ENCODE peak calls at places on chromosomes 16 and 17, in four cellular contexts. Q is cardiac muscle cell; X is effector memory CD4-positive, alpha-beta T cell; D is stomach. E is an unnamed sample. For H3K4me1, the result is how much of the 10 kb centered on the place peaks cover.

GRCh38 chr16:47519543-47519942 is 58.4 kb downstream of the PHKB start:
- DNase-seq in D (no peak), Q (peak), X (no peak), E (no peak)

GRCh38 chr17:27630607-27631408 is at the start of gene LGALS9:
- DNase-seq in Q (peak), D (peak), X (peak), E (peak)

GRCh38 chr16:31064882-31065461 is 9.1 kb downstream of the ZNF668 start:
- DNase-seq in X (no peak), D (no peak), Q (peak), E (no peak)

GRCh38 chr17:16439303-16439791 is 24.0 kb downstream of the TRPV2 start:
- DNase-seq in Q (peak), X (no peak), D (no peak), E (peak)

GRCh38 chr16:68090109-68090508 is 4.9 kb downstream of the NFATC3 start:
- DNase-seq in X (no peak), D (no peak), Q (no peak), E (no peak)

GRCh38 chr16:67782567-67783352 is 23.6 kb downstream of the RANBP10 start:
- DNase-seq in Q (no peak), D (no peak), X (no peak), E (no peak)

GRCh38 chr16:20879175-20880053 is 20.7 kb downstream of the DCUN1D3 start:
- DNase-seq in Q (peak), X (no peak), D (no peak), E (no peak)

GRCh38 chr17:28282596-28282995 is 36.4 kb upstream of the TMEM97 start:
- DNase-seq in X (no peak), D (no peak), Q (peak), E (no peak)

GRCh38 chr17:2279707-2280106 is 23.9 kb downstream of the SMG6 start:
- DNase-seq in Q (no peak), X (no peak), D (no peak), E (no peak)

GRCh38 chr16:85607331-85607765 is 5.8 kb upstream of the GSE1 start:
- DNase-seq in D (peak), X (no peak), Q (peak), E (peak)

GRCh38 chr16:87806246-87806607 is 40.4 kb upstream of the KLHDC4 start:
- DNase-seq in D (peak), X (no peak), Q (no peak), E (no peak)

GRCh38 chr17:17096438-17097178 is 54.4 kb downstream of the MPRIP start:
- DNase-seq in D (no peak), X (no peak), Q (peak), E (no peak)

GRCh38 chr17:68585643-68586042 is 15.5 kb downstream of the FAM20A start:
- DNase-seq in D (no peak), Q (no peak), X (no peak), E (no peak)

GRCh38 chr17:82863941-82864720 is 24.3 kb upstream of the ZNF750 start:
- DNase-seq in X (peak), D (peak), Q (peak), E (no peak)
- H3K4me1 ChIP-seq in X (half or more), D (under half), Q (half or more), E (under half)

GRCh38 chr16:49767414-49767813 is 88.5 kb downstream of the ZNF423 start:
- DNase-seq in Q (no peak), X (no peak), D (no peak), E (no peak)
- H3K4me3 ChIP-seq in Q (no peak), X (no peak), D (no peak), E (no peak)

GRCh38 chr17:64385187-64386083 is 5.2 kb downstream of the PECAM1 start:
- DNase-seq in D (no peak), X (no peak), Q (peak), E (no peak)

GRCh38 chr17:64386412-64387144 is 4.1 kb downstream of the PECAM1 start:
- DNase-seq in X (no peak), Q (peak), D (no peak), E (no peak)

GRCh38 chr17:64387545-64388171 is 3.0 kb downstream of the PECAM1 start:
- DNase-seq in D (no peak), Q (no peak), X (no peak), E (no peak)

GRCh38 chr17:64388961-64389565 is 1.6 kb downstream of the PECAM1 start:
- DNase-seq in Q (no peak), X (no peak), D (no peak), E (no peak)

DNA sequence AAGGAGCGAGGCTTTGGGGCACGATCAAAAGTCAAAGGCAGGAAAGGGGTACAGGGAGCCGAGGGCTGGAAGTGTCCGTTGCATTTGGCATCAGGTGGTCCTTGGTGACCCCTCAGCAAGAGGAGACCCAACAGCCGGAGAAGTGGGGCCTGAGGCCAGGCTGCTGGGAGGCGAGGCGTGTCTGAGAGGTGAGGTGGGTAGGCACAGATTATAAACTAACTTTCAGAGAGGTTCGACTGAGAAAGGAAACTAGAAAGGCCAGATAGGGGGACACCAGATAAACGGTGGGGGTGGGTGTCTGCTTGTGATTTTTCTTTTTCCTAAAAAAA is 3.6 kb downstream of the PECAM1 start:
- DNase-seq in D (no peak), X (no peak), Q (no peak), E (no peak)
- H3K4me1 ChIP-seq in D (under half), X (under half), Q (under half), E (under half)

GRCh38 chr17:35765086-35765710 is 4.5 kb downstream of the C17orf50 start:
- DNase-seq in D (no peak), X (no peak), Q (no peak), E (no peak)
- H3K4me3 ChIP-seq in D (no peak), X (no peak), Q (no peak), E (no peak)

GRCh38 chr17:59706900-59707181 is 389 bp downstream of the PTRH2 start:
- DNase-seq in X (no peak), D (no peak), Q (no peak), E (no peak)
- H3K4me1 ChIP-seq in X (under half), D (under half), Q (under half), E (under half)

E was measured in colonic mucosa.